ENCODE peak calls at places on chromosome 10, in six cellular contexts. One of them, this sample, is unnamed.

GRCh38 chr10:100158044-100158805 is 27.6 kb downstream of the ERLIN1 start:
- DNase-seq in Peyer's patch: no peak
- DNase-seq in activated CD4-positive, alpha-beta memory T cell treated with anti-CD3 and anti-CD28 coated beads, Interleukin-2, amount 10 ng/mL, durations not matched to agents 7 days and 5 days: no peak
- DNase-seq in stimulated activated naive B cell treated with anti-CD40 and anti-IgM and Interleukin-4, amounts not matched to agents 10 μg/mL and 1 μg/mL and 100 μg/mL, for 72 hours: no peak
- DNase-seq in endothelial cell of umbilical vein: no peak
- DNase-seq in activated gamma-delta T cell treated with Interleukin-2 at 50 U/mL for 16 hours: no peak
- DNase-seq in this sample: no peak

GRCh38 chr10:121553861-121554264 is 44.4 kb downstream of the FGFR2 start:
- DNase-seq in Peyer's patch: no peak
- DNase-seq in activated CD4-positive, alpha-beta memory T cell treated with anti-CD3 and anti-CD28 coated beads, Interleukin-2, amount 10 ng/mL, durations not matched to agents 7 days and 5 days: no peak
- DNase-seq in stimulated activated naive B cell treated with anti-CD40 and anti-IgM and Interleukin-4, amounts not matched to agents 10 μg/mL and 1 μg/mL and 100 μg/mL, for 72 hours: no peak
- DNase-seq in endothelial cell of umbilical vein: no peak
- DNase-seq in activated gamma-delta T cell treated with Interleukin-2 at 50 U/mL for 16 hours: no peak
- DNase-seq in this sample: no peak

GRCh38 chr10:3500408-3500856 is 284.6 kb downstream of the KLF6 start:
- DNase-seq in Peyer's patch: no peak
- DNase-seq in activated CD4-positive, alpha-beta memory T cell treated with anti-CD3 and anti-CD28 coated beads, Interleukin-2, amount 10 ng/mL, durations not matched to agents 7 days and 5 days: no peak
- DNase-seq in stimulated activated naive B cell treated with anti-CD40 and anti-IgM and Interleukin-4, amounts not matched to agents 10 μg/mL and 1 μg/mL and 100 μg/mL, for 72 hours: no peak
- DNase-seq in endothelial cell of umbilical vein: no peak
- DNase-seq in activated gamma-delta T cell treated with Interleukin-2 at 50 U/mL for 16 hours: no peak
- DNase-seq in this sample: no peak

GRCh38 chr10:49509904-49510303 is 29.0 kb downstream of the ERCC6 start:
- DNase-seq in Peyer's patch: no peak
- DNase-seq in activated CD4-positive, alpha-beta memory T cell treated with anti-CD3 and anti-CD28 coated beads, Interleukin-2, amount 10 ng/mL, durations not matched to agents 7 days and 5 days: no peak
- DNase-seq in stimulated activated naive B cell treated with anti-CD40 and anti-IgM and Interleukin-4, amounts not matched to agents 10 μg/mL and 1 μg/mL and 100 μg/mL, for 72 hours: no peak
- DNase-seq in endothelial cell of umbilical vein: no peak
- DNase-seq in activated gamma-delta T cell treated with Interleukin-2 at 50 U/mL for 16 hours: no peak
- DNase-seq in this sample: no peak

GRCh38 chr10:50360486-50360885 is 109.2 kb upstream of the ASAH2 start:
- DNase-seq in Peyer's patch: no peak
- DNase-seq in activated CD4-positive, alpha-beta memory T cell treated with anti-CD3 and anti-CD28 coated beads, Interleukin-2, amount 10 ng/mL, durations not matched to agents 7 days and 5 days: no peak
- DNase-seq in stimulated activated naive B cell treated with anti-CD40 and anti-IgM and Interleukin-4, amounts not matched to agents 10 μg/mL and 1 μg/mL and 100 μg/mL, for 72 hours: no peak
- DNase-seq in endothelial cell of umbilical vein: no peak
- DNase-seq in activated gamma-delta T cell treated with Interleukin-2 at 50 U/mL for 16 hours: no peak
- DNase-seq in this sample: no peak

GRCh38 chr10:62870866-62871265 is 54.7 kb upstream of the EGR2 start:
- DNase-seq in Peyer's patch: no peak
- DNase-seq in activated CD4-positive, alpha-beta memory T cell treated with anti-CD3 and anti-CD28 coated beads, Interleukin-2, amount 10 ng/mL, durations not matched to agents 7 days and 5 days: no peak
- DNase-seq in stimulated activated naive B cell treated with anti-CD40 and anti-IgM and Interleukin-4, amounts not matched to agents 10 μg/mL and 1 μg/mL and 100 μg/mL, for 72 hours: peak
- DNase-seq in endothelial cell of umbilical vein: no peak
- DNase-seq in activated gamma-delta T cell treated with Interleukin-2 at 50 U/mL for 16 hours: no peak
- DNase-seq in this sample: no peak

GRCh38 chr10:3902054-3902808 is 117.2 kb upstream of the KLF6 start:
- DNase-seq in Peyer's patch: peak
- DNase-seq in activated CD4-positive, alpha-beta memory T cell treated with anti-CD3 and anti-CD28 coated beads, Interleukin-2, amount 10 ng/mL, durations not matched to agents 7 days and 5 days: peak
- DNase-seq in stimulated activated naive B cell treated with anti-CD40 and anti-IgM and Interleukin-4, amounts not matched to agents 10 μg/mL and 1 μg/mL and 100 μg/mL, for 72 hours: peak
- DNase-seq in endothelial cell of umbilical vein: peak
- DNase-seq in activated gamma-delta T cell treated with Interleukin-2 at 50 U/mL for 16 hours: no peak
- DNase-seq in this sample: no peak

GRCh38 chr10:15763001-15763400 is 43.3 kb upstream of the ITGA8 start:
- DNase-seq in Peyer's patch: no peak
- DNase-seq in activated CD4-positive, alpha-beta memory T cell treated with anti-CD3 and anti-CD28 coated beads, Interleukin-2, amount 10 ng/mL, durations not matched to agents 7 days and 5 days: no peak
- DNase-seq in stimulated activated naive B cell treated with anti-CD40 and anti-IgM and Interleukin-4, amounts not matched to agents 10 μg/mL and 1 μg/mL and 100 μg/mL, for 72 hours: no peak
- DNase-seq in endothelial cell of umbilical vein: no peak
- DNase-seq in activated gamma-delta T cell treated with Interleukin-2 at 50 U/mL for 16 hours: no peak
- DNase-seq in this sample: no peak

GRCh38 chr10:113895018-113895417 is 40.6 kb downstream of the NHLRC2 start:
- DNase-seq in Peyer's patch: no peak
- DNase-seq in activated CD4-positive, alpha-beta memory T cell treated with anti-CD3 and anti-CD28 coated beads, Interleukin-2, amount 10 ng/mL, durations not matched to agents 7 days and 5 days: no peak
- DNase-seq in stimulated activated naive B cell treated with anti-CD40 and anti-IgM and Interleukin-4, amounts not matched to agents 10 μg/mL and 1 μg/mL and 100 μg/mL, for 72 hours: no peak
- DNase-seq in endothelial cell of umbilical vein: no peak
- DNase-seq in activated gamma-delta T cell treated with Interleukin-2 at 50 U/mL for 16 hours: no peak
- DNase-seq in this sample: peak

GRCh38 chr10:24432478-24433416 is 223.8 kb downstream of the KIAA1217 start:
- DNase-seq in Peyer's patch: no peak
- DNase-seq in activated CD4-positive, alpha-beta memory T cell treated with anti-CD3 and anti-CD28 coated beads, Interleukin-2, amount 10 ng/mL, durations not matched to agents 7 days and 5 days: no peak
- DNase-seq in stimulated activated naive B cell treated with anti-CD40 and anti-IgM and Interleukin-4, amounts not matched to agents 10 μg/mL and 1 μg/mL and 100 μg/mL, for 72 hours: no peak
- DNase-seq in endothelial cell of umbilical vein: no peak
- DNase-seq in activated gamma-delta T cell treated with Interleukin-2 at 50 U/mL for 16 hours: no peak
- DNase-seq in this sample: peak

GRCh38 chr10:111104811-111105210 is 28.0 kb downstream of the ADRA2A start:
- DNase-seq in Peyer's patch: no peak
- DNase-seq in activated CD4-positive, alpha-beta memory T cell treated with anti-CD3 and anti-CD28 coated beads, Interleukin-2, amount 10 ng/mL, durations not matched to agents 7 days and 5 days: no peak
- DNase-seq in stimulated activated naive B cell treated with anti-CD40 and anti-IgM and Interleukin-4, amounts not matched to agents 10 μg/mL and 1 μg/mL and 100 μg/mL, for 72 hours: no peak
- DNase-seq in endothelial cell of umbilical vein: no peak
- DNase-seq in activated gamma-delta T cell treated with Interleukin-2 at 50 U/mL for 16 hours: no peak
- DNase-seq in this sample: no peak

GRCh38 chr10:103748020-103748419 is 107.4 kb downstream of the SH3PXD2A start:
- DNase-seq in Peyer's patch: no peak
- DNase-seq in activated CD4-positive, alpha-beta memory T cell treated with anti-CD3 and anti-CD28 coated beads, Interleukin-2, amount 10 ng/mL, durations not matched to agents 7 days and 5 days: peak
- DNase-seq in stimulated activated naive B cell treated with anti-CD40 and anti-IgM and Interleukin-4, amounts not matched to agents 10 μg/mL and 1 μg/mL and 100 μg/mL, for 72 hours: no peak
- DNase-seq in endothelial cell of umbilical vein: no peak
- DNase-seq in activated gamma-delta T cell treated with Interleukin-2 at 50 U/mL for 16 hours: no peak
- DNase-seq in this sample: no peak

GRCh38 chr10:91708174-91708861 is 75.4 kb upstream of the PPP1R3C start:
- DNase-seq in Peyer's patch: no peak
- DNase-seq in activated CD4-positive, alpha-beta memory T cell treated with anti-CD3 and anti-CD28 coated beads, Interleukin-2, amount 10 ng/mL, durations not matched to agents 7 days and 5 days: no peak
- DNase-seq in stimulated activated naive B cell treated with anti-CD40 and anti-IgM and Interleukin-4, amounts not matched to agents 10 μg/mL and 1 μg/mL and 100 μg/mL, for 72 hours: no peak
- DNase-seq in endothelial cell of umbilical vein: no peak
- DNase-seq in activated gamma-delta T cell treated with Interleukin-2 at 50 U/mL for 16 hours: no peak
- DNase-seq in this sample: no peak

GRCh38 chr10:5447611-5448071 is 35.3 kb downstream of the NET1 start:
- DNase-seq in Peyer's patch: no peak
- DNase-seq in activated CD4-positive, alpha-beta memory T cell treated with anti-CD3 and anti-CD28 coated beads, Interleukin-2, amount 10 ng/mL, durations not matched to agents 7 days and 5 days: peak
- DNase-seq in stimulated activated naive B cell treated with anti-CD40 and anti-IgM and Interleukin-4, amounts not matched to agents 10 μg/mL and 1 μg/mL and 100 μg/mL, for 72 hours: peak
- DNase-seq in endothelial cell of umbilical vein: peak
- DNase-seq in activated gamma-delta T cell treated with Interleukin-2 at 50 U/mL for 16 hours: no peak
- DNase-seq in this sample: peak

GRCh38 chr10:96619120-96619519 is 32.3 kb upstream of the TM9SF3 start:
- DNase-seq in Peyer's patch: no peak
- DNase-seq in activated CD4-positive, alpha-beta memory T cell treated with anti-CD3 and anti-CD28 coated beads, Interleukin-2, amount 10 ng/mL, durations not matched to agents 7 days and 5 days: no peak
- DNase-seq in stimulated activated naive B cell treated with anti-CD40 and anti-IgM and Interleukin-4, amounts not matched to agents 10 μg/mL and 1 μg/mL and 100 μg/mL, for 72 hours: no peak
- DNase-seq in endothelial cell of umbilical vein: no peak
- DNase-seq in activated gamma-delta T cell treated with Interleukin-2 at 50 U/mL for 16 hours: no peak
- DNase-seq in this sample: no peak